ENCODE peak calls at places on chromosomes 13 and 19, in eight cellular contexts. One of them, this sample, is unnamed.

GRCh38 chr13:30907167-30907761 is 1.2 kb downstream of the MEDAG start:
- DNase-seq in lower lobe of right lung: peak; percentile 51
- DNase-seq in left ventricle myocardium inferior: no peak
- DNase-seq in PC-3: no peak
- DNase-seq in GM23338: no peak
- DNase-seq in type B pancreatic cell: no peak
- DNase-seq in NCI-H2227 treated with DMSO at 0.1 percent for 48 hours: no peak
- DNase-seq in fibroblast of the aortic adventitia: peak; percentile 69
- DNase-seq in this sample: no peak

GRCh38 chr13:75762066-75762937 is 126.2 kb downstream of the LMO7 start:
- DNase-seq in lower lobe of right lung: no peak
- DNase-seq in left ventricle myocardium inferior: no peak
- DNase-seq in type B pancreatic cell: no peak
- DNase-seq in NCI-H2227 treated with DMSO at 0.1 percent for 48 hours: no peak
- DNase-seq in PC-3: peak; percentile 58
- DNase-seq in fibroblast of the aortic adventitia: peak; percentile 58
- DNase-seq in GM23338: no peak
- DNase-seq in this sample: no peak

GRCh38 chr13:76791290-76791664 is 94.9 kb downstream of the KCTD12 start:
- DNase-seq in GM23338: peak; percentile 7
- DNase-seq in NCI-H2227 treated with DMSO at 0.1 percent for 48 hours: no peak
- DNase-seq in left ventricle myocardium inferior: peak; percentile 15
- DNase-seq in lower lobe of right lung: no peak
- DNase-seq in type B pancreatic cell: no peak
- DNase-seq in fibroblast of the aortic adventitia: no peak
- DNase-seq in PC-3: no peak
- DNase-seq in this sample: no peak

GRCh38 chr19:42547927-42548326 is 19.6 kb upstream of the CEACAM1 start:
- DNase-seq in PC-3: no peak
- DNase-seq in type B pancreatic cell: no peak
- DNase-seq in NCI-H2227 treated with DMSO at 0.1 percent for 48 hours: no peak
- DNase-seq in GM23338: no peak
- DNase-seq in lower lobe of right lung: no peak
- DNase-seq in fibroblast of the aortic adventitia: no peak
- DNase-seq in left ventricle myocardium inferior: no peak
- DNase-seq in this sample: peak; percentile 16

GRCh38 chr19:47221080-47221841 is 9.7 kb downstream of the BBC3 start:
- DNase-seq in NCI-H2227 treated with DMSO at 0.1 percent for 48 hours: no peak
- DNase-seq in PC-3: no peak
- DNase-seq in type B pancreatic cell: no peak
- DNase-seq in GM23338: no peak
- DNase-seq in lower lobe of right lung: no peak
- DNase-seq in fibroblast of the aortic adventitia: no peak
- DNase-seq in left ventricle myocardium inferior: no peak
- DNase-seq in this sample: no peak

GRCh38 chr19:48553676-48554384 is 1.9 kb downstream of the SULT2B1 start:
- DNase-seq in left ventricle myocardium inferior: no peak
- DNase-seq in NCI-H2227 treated with DMSO at 0.1 percent for 48 hours: no peak
- DNase-seq in PC-3: peak; percentile 43
- DNase-seq in type B pancreatic cell: no peak
- DNase-seq in fibroblast of the aortic adventitia: peak; percentile 69
- DNase-seq in lower lobe of right lung: peak; percentile 55
- DNase-seq in GM23338: peak; percentile 61
- DNase-seq in this sample: no peak

GRCh38 chr13:36850790-36851438 is 31.9 kb downstream of the RFXAP start:
- DNase-seq in left ventricle myocardium inferior: no peak
- DNase-seq in GM23338: peak; percentile 73
- DNase-seq in NCI-H2227 treated with DMSO at 0.1 percent for 48 hours: no peak
- DNase-seq in PC-3: no peak
- DNase-seq in fibroblast of the aortic adventitia: no peak
- DNase-seq in lower lobe of right lung: no peak
- DNase-seq in type B pancreatic cell: no peak
- DNase-seq in this sample: no peak

GRCh38 chr13:106573855-106574254 is 5.9 kb upstream of the ARGLU1 start:
- DNase-seq in PC-3: no peak
- DNase-seq in type B pancreatic cell: no peak
- DNase-seq in GM23338: no peak
- DNase-seq in NCI-H2227 treated with DMSO at 0.1 percent for 48 hours: no peak
- DNase-seq in fibroblast of the aortic adventitia: peak; percentile 74
- DNase-seq in left ventricle myocardium inferior: peak; percentile 49
- DNase-seq in lower lobe of right lung: peak; percentile 56
- DNase-seq in this sample: no peak

GRCh38 chr13:110012102-110012739 is 225.8 kb upstream of the IRS2 start:
- DNase-seq in PC-3: peak; percentile 89
- DNase-seq in fibroblast of the aortic adventitia: peak; percentile 96
- DNase-seq in left ventricle myocardium inferior: no peak
- DNase-seq in NCI-H2227 treated with DMSO at 0.1 percent for 48 hours: no peak
- DNase-seq in type B pancreatic cell: no peak
- DNase-seq in GM23338: no peak
- DNase-seq in lower lobe of right lung: no peak
- DNase-seq in this sample: no peak

GRCh38 chr13:43127103-43127817 is 103.9 kb downstream of the DNAJC15 start:
- DNase-seq in left ventricle myocardium inferior: no peak
- DNase-seq in GM23338: peak; percentile 30
- DNase-seq in NCI-H2227 treated with DMSO at 0.1 percent for 48 hours: no peak
- DNase-seq in type B pancreatic cell: no peak
- DNase-seq in lower lobe of right lung: no peak
- DNase-seq in PC-3: no peak
- DNase-seq in fibroblast of the aortic adventitia: no peak
- DNase-seq in this sample: peak; percentile 30

GRCh38 chr19:4744451-4745170 is 21.0 kb upstream of the DPP9 start:
- DNase-seq in type B pancreatic cell: no peak
- DNase-seq in fibroblast of the aortic adventitia: peak; percentile 95
- DNase-seq in left ventricle myocardium inferior: no peak
- DNase-seq in lower lobe of right lung: no peak
- DNase-seq in GM23338: no peak
- DNase-seq in PC-3: peak; percentile 88
- DNase-seq in NCI-H2227 treated with DMSO at 0.1 percent for 48 hours: peak; percentile 17
- DNase-seq in this sample: no peak

GRCh38 chr19:52735734-52736133 is 890 bp upstream of the ZNF611 start:
- DNase-seq in PC-3: peak; percentile 69
- DNase-seq in GM23338: peak; percentile 97
- DNase-seq in type B pancreatic cell: no peak
- DNase-seq in lower lobe of right lung: peak; percentile 83
- DNase-seq in fibroblast of the aortic adventitia: peak; percentile 14
- DNase-seq in NCI-H2227 treated with DMSO at 0.1 percent for 48 hours: no peak
- DNase-seq in left ventricle myocardium inferior: peak; percentile 81
- DNase-seq in this sample: no peak

GRCh38 chr13:20497376-20497775 is 28.3 kb downstream of the CRYL1 start:
- DNase-seq in left ventricle myocardium inferior: no peak
- DNase-seq in NCI-H2227 treated with DMSO at 0.1 percent for 48 hours: no peak
- DNase-seq in PC-3: no peak
- DNase-seq in type B pancreatic cell: no peak
- DNase-seq in fibroblast of the aortic adventitia: no peak
- DNase-seq in lower lobe of right lung: no peak
- DNase-seq in GM23338: no peak
- DNase-seq in this sample: no peak

GRCh38 chr19:4866595-4867424 is 657 bp downstream of the PLIN3 start:
- DNase-seq in lower lobe of right lung: peak; percentile 84
- DNase-seq in NCI-H2227 treated with DMSO at 0.1 percent for 48 hours: peak; percentile 2
- DNase-seq in PC-3: peak; percentile 42
- DNase-seq in type B pancreatic cell: no peak
- DNase-seq in GM23338: peak; percentile 79
- DNase-seq in left ventricle myocardium inferior: peak; percentile 57
- DNase-seq in fibroblast of the aortic adventitia: peak; percentile 54
- DNase-seq in this sample: no peak

GRCh38 chr13:100875392-100876043 is 200.9 kb upstream of the TMTC4 start:
- DNase-seq in PC-3: peak; percentile 83
- DNase-seq in lower lobe of right lung: no peak
- DNase-seq in left ventricle myocardium inferior: no peak
- DNase-seq in NCI-H2227 treated with DMSO at 0.1 percent for 48 hours: no peak
- DNase-seq in GM23338: no peak
- DNase-seq in fibroblast of the aortic adventitia: peak; percentile 97
- DNase-seq in type B pancreatic cell: no peak
- DNase-seq in this sample: no peak

This sample was measured in mesenteric fat pad.